ENCODE peak calls at places on chromosomes 11 and 22, in seven cellular contexts. L is AG09319, E is fibroblast of mammary gland, P is T-cell, D is hippocampal formation, I is NCI-H1092 treated with DMSO at 0.1 percent for 48 hours, B is H54. X is an unnamed sample.

GRCh38 chr11:106021181-106021966 is 666 bp downstream of the MSANTD4 start:
- DNase-seq in L (no peak), E (peak), P (no peak), D (no peak), I (no peak), B (no peak), X (peak)

GRCh38 chr11:44774131-44774530 is 47.4 kb downstream of the TSPAN18 start:
- DNase-seq in L (no peak), E (no peak), P (no peak), D (no peak), I (no peak), B (no peak), X (no peak)

GRCh38 chr11:61354208-61354607 is 7.5 kb downstream of the CYB561A3 start:
- DNase-seq in L (no peak), E (no peak), P (no peak), D (no peak), I (no peak), B (no peak), X (no peak)

GRCh38 chr22:27405672-27406388 is 395.7 kb downstream of the MN1 start:
- DNase-seq in L (no peak), E (peak), P (no peak), D (peak), I (peak), B (peak), X (peak)

GRCh38 chr22:44026630-44027511 is 2.8 kb downstream of the PARVB start:
- DNase-seq in L (no peak), E (peak), P (peak), D (no peak), I (no peak), B (no peak), X (peak)

GRCh38 chr22:47816121-47816915 is 1053.9 kb downstream of the TBC1D22A start:
- DNase-seq in L (no peak), E (no peak), P (no peak), D (no peak), I (no peak), B (no peak), X (no peak)

GRCh38 chr11:131886201-131886600 is 515.8 kb downstream of the NTM start:
- DNase-seq in L (no peak), E (no peak), P (no peak), D (no peak), I (no peak), B (no peak), X (no peak)

GRCh38 chr22:36455571-36456458 is 25.6 kb downstream of the TXN2 start:
- DNase-seq in L (no peak), E (no peak), P (no peak), D (no peak), I (peak), B (no peak), X (no peak)

GRCh38 chr22:40534379-40535188 is 101.9 kb downstream of the MRTFA start:
- DNase-seq in L (no peak), E (peak), P (no peak), D (peak), I (no peak), B (no peak), X (peak)

GRCh38 chr11:63012450-63013238 is 3.0 kb downstream of the SLC22A8 start:
- DNase-seq in L (no peak), E (no peak), P (no peak), D (no peak), I (no peak), B (no peak), X (no peak)

GRCh38 chr11:118921929-118922744 is 3.6 kb downstream of the BCL9L start:
- DNase-seq in L (peak), E (peak), P (no peak), D (peak), I (no peak), B (no peak), X (peak)

GRCh38 chr11:133987221-133987620 is 30.5 kb upstream of the IGSF9B start:
- DNase-seq in L (no peak), E (no peak), P (no peak), D (no peak), I (no peak), B (no peak), X (no peak)

GRCh38 chr11:93194673-93195291 is 3.0 kb downstream of the SLC36A4 start:
- DNase-seq in L (no peak), E (no peak), P (no peak), D (no peak), I (no peak), B (no peak), X (no peak)

GRCh38 chr22:17744430-17744829 is 29.8 kb downstream of the BID start:
- DNase-seq in L (no peak), E (no peak), P (no peak), D (no peak), I (peak), B (no peak), X (no peak)

GRCh38 chr22:46149493-46149997 is 781 bp upstream of the PPARA start:
- DNase-seq in L (no peak), E (no peak), P (peak), D (peak), I (no peak), B (peak), X (peak)

GRCh38 chr11:129249923-129250322 is 57.8 kb upstream of the ARHGAP32 start:
- DNase-seq in L (no peak), E (peak), P (no peak), D (no peak), I (no peak), B (no peak), X (peak)

GRCh38 chr22:20567371-20567847 is 60.0 kb downstream of the MED15 start:
- DNase-seq in L (no peak), E (peak), P (no peak), D (no peak), I (no peak), B (no peak), X (peak)

X was measured in GM23248.